ENCODE peak calls at places on chromosomes 6 and 20, in seven cellular contexts. F, U, W, H, Q, Y and R are unnamed samples. For H3K36me3, H3K9me3 and H3K4me1, the result is how much of the 10 kb centered on the place peaks cover.

GRCh38 chr6:113488812-113489685 is 368.1 kb upstream of the MARCKS start:
- DNase-seq in W (no peak), Y (no peak), H (no peak), F (no peak), U (no peak), Q (no peak), R (no peak)

GRCh38 chr6:158631678-158632537 is 12.6 kb downstream of the DYNLT1 start:
- DNase-seq in U (peak), W (peak), Y (peak), Q (no peak), F (peak), H (no peak), R (no peak)

GRCh38 chr20:24157213-24157612 is 168.6 kb upstream of the GGTLC1 start:
- DNase-seq in H (peak), W (no peak), U (no peak), Y (no peak), Q (no peak), F (no peak), R (no peak)

GRCh38 chr6:159254186-159254585 is 85.0 kb downstream of the FNDC1 start:
- DNase-seq in Y (no peak), F (no peak), U (no peak), W (no peak), H (no peak), Q (no peak), R (no peak)

GRCh38 chr20:44615876-44616603 is 33.7 kb downstream of the PKIG start:
- DNase-seq in U (no peak), F (no peak), Q (no peak), W (no peak), Y (no peak), H (no peak), R (no peak)

GRCh38 chr20:49286689-49287551 is 9.1 kb upstream of the ZNFX1 start:
- DNase-seq in F (no peak), Q (no peak), Y (peak), H (no peak), W (no peak), U (no peak), R (no peak)

GRCh38 chr6:42316390-42316970 is 98.8 kb upstream of the MRPS10 start:
- DNase-seq in Y (peak), F (no peak), W (peak), H (no peak), Q (no peak), U (peak), R (no peak)

GRCh38 chr6:31174378-31174777 is 3.9 kb upstream of the POU5F1 start:
- DNase-seq in Q (no peak), W (no peak), H (no peak), U (no peak), F (no peak), Y (no peak), R (no peak)

GRCh38 chr6:81204741-81205140 is 547.7 kb downstream of the TENT5A start:
- DNase-seq in F (no peak), U (no peak), H (no peak), Q (peak), W (peak), Y (no peak), R (no peak)

GRCh38 chr20:37270586-37271420 is 9.2 kb upstream of the GHRH start:
- DNase-seq in Y (peak), H (no peak), W (peak), Q (no peak), F (no peak), U (no peak), R (no peak)

GRCh38 chr20:52291109-52291508 is 99.5 kb upstream of the ZFP64 start:
- DNase-seq in U (no peak), Q (peak), H (no peak), F (no peak), W (no peak), Y (no peak), R (no peak)

GRCh38 chr20:43911066-43911465 is 3.6 kb upstream of the TOX2 start:
- DNase-seq in H (no peak), U (peak), Y (peak), Q (no peak), W (peak), F (no peak), R (no peak)

GRCh38 chr6:150711584-150712501 is 112.2 kb downstream of the PLEKHG1 start:
- DNase-seq in Q (no peak), W (peak), Y (no peak), F (peak), H (no peak), U (no peak), R (no peak)

GRCh38 chr6:15623282-15624116 is 39.3 kb downstream of the DTNBP1 start:
- DNase-seq in W (peak), Q (no peak), H (peak), F (no peak), U (peak), Y (peak), R (no peak)

GRCh38 chr20:47854687-47855212 is 69.5 kb upstream of the SULF2 start:
- DNase-seq in Q (no peak), F (peak), W (peak), Y (peak), U (peak), H (no peak), R (no peak)

GRCh38 chr6:138403324-138403800 is 661 bp upstream of the HEBP2 start:
- DNase-seq in W (peak), U (no peak), Q (peak), H (peak), Y (no peak), F (peak), R (peak)

GRCh38 chr6:127914240-127914639 is 13.4 kb upstream of the THEMIS start:
- DNase-seq in Q (no peak), F (no peak), H (no peak), W (no peak), U (no peak), Y (no peak), R (no peak)

GRCh38 chr6:108164815-108165706 is 761 bp upstream of the NR2E1 start:
- DNase-seq in H (no peak), W (no peak), F (no peak), Y (no peak), Q (peak), U (no peak), R (no peak)

GRCh38 chr6:73129653-73130443 is 95.4 kb downstream of the KHDC1L start:
- DNase-seq in U (peak), Q (peak), H (peak), F (peak), W (peak), Y (peak), R (peak)

GRCh38 chr6:151992091-151992490 is 184.6 kb downstream of the ESR1 start:
- DNase-seq in F (no peak), W (peak), Q (no peak), H (no peak), Y (no peak), U (no peak), R (no peak)

GRCh38 chr20:23245553-23246128 is 105.0 kb upstream of the NXT1 start:
- DNase-seq in Y (peak), H (no peak), F (peak), Q (no peak), W (peak), U (peak), R (no peak)

GRCh38 chr6:1686117-1687098 is 76.7 kb downstream of the FOXC1 start:
- DNase-seq in U (peak), W (peak), F (no peak), Q (no peak), Y (peak), H (no peak), R (no peak)

GRCh38 chr20:32585011-32585518 is at the start of gene NOL4L:
- DNase-seq in U (no peak), Y (no peak), F (peak), Q (no peak), W (peak), H (peak), R (peak)

GRCh38 chr20:62839261-62839660 is 22.4 kb downstream of the TCFL5 start:
- DNase-seq in Y (no peak), W (no peak), U (no peak), F (peak), Q (no peak), H (no peak), R (no peak)
- H3K36me3 ChIP-seq in Y (under half), W (under half), U (under half), F (under half), Q (under half), H (under half), R (under half)

GRCh38 chr6:27281569-27281968 is 30.5 kb downstream of the POM121L2 start:
- DNase-seq in W (no peak), H (no peak), U (no peak), F (no peak), Q (no peak), Y (no peak), R (no peak)
- H3K9me3 ChIP-seq in W (under half), H (under half), U (under half), F (under half), Q (under half), Y (under half), R (under half)

DNA sequence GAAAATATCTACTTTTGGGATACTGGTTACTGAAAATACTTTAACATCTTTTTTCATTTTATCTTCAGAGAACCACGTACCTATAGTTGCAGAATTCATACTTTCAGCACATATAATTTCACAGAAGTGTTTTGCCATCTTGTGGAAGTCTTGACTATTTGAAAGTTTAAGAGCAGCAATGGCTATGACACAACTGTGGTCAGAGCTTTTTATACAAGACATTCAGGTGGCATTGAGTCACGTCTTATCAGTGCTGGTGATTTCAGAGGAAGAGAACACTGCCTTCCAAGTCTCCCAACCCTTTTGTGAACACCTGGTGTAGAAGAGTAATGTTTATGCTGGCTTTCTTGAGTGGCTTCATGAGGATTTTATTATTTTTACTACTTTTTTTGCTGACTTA is 171.6 kb downstream of the ARID1B start:
- DNase-seq in H (no peak), Y (peak), W (peak), Q (no peak), U (peak), F (no peak), R (no peak)
- H3K4me1 ChIP-seq in H (under half), Y (under half), W (under half), Q (under half), U (under half), F (under half), R (under half)

DNA sequence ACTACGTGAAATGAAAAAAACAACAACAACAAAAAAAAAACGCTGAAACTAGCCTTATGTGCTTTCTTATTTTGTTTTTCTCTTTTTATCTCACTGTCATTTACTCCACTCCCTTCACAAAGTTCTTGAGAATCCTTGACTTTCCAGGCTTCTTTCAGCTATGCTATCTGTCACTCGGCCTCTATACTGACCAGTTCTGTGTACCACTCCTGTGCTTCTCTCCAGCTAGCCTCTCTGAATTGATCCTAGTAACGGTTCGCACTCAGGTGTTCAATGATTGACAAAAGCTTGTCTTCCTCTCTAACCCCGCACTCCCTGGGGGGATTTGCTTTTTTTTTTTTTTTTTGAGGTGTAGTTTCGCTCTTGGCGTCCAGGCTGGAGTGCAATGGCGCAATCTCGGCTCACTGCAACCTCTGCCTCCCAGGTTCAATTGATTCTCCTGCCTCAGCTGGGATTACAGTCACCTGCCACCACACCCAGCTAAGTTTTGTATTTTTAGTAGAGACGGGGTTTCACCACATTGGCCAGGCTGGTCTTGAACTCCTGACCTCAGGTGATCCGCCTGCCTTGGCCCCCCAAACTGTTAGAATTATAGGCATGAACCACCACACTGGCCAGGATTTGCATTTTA is 31.8 kb downstream of the MLIP start:
- DNase-seq in F (no peak), Q (no peak), U (no peak), W (no peak), Y (no peak), H (no peak), R (no peak)
- H3K36me3 ChIP-seq in F (under half), Q (under half), U (under half), W (under half), Y (under half), H (under half), R (under half)

GRCh38 chr6:50975216-50975615 is 156.5 kb downstream of the TFAP2B start:
- DNase-seq in F (no peak), Y (no peak), H (no peak), U (no peak), Q (no peak), W (no peak), R (no peak)
- H3K9me3 ChIP-seq in F (under half), Y (under half), H (under half), U (under half), Q (under half), W (under half), R (under half)